ENCODE peak calls at places on chromosome 7, in ten cellular contexts. P, D, U, O, R, F, X, A, K and S are unnamed samples.

GRCh38 chr7:20441886-20442505 is 111.3 kb downstream of the ITGB8 start:
- DNase-seq in P (no peak), D (no peak), U (no peak), O (no peak), R (no peak), F (no peak), X (no peak), A (peak; percentile 6), K (no peak), S (peak; percentile 33)

GRCh38 chr7:99831595-99831994 is 3.8 kb downstream of the CYP3A43 start:
- DNase-seq in P (no peak), D (no peak), U (no peak), O (no peak), R (no peak), F (no peak), X (no peak), A (no peak), K (no peak), S (no peak)

GRCh38 chr7:129777993-129778769 is 166.7 kb downstream of the NRF1 start:
- DNase-seq in P (no peak), D (no peak), U (no peak), O (no peak), R (no peak), F (no peak), X (no peak), A (no peak), K (no peak), S (no peak)

GRCh38 chr7:618539-619355 is 99.1 kb upstream of the PDGFA start:
- DNase-seq in P (peak; percentile 75), D (no peak), U (no peak), O (peak; percentile 72), R (no peak), F (peak; percentile 62), X (no peak), A (no peak), K (no peak), S (no peak)

GRCh38 chr7:105734233-105734632 is 142.2 kb downstream of the ATXN7L1 start:
- DNase-seq in P (no peak), D (peak; percentile 19), U (no peak), O (no peak), R (no peak), F (no peak), X (no peak), A (no peak), K (no peak), S (no peak)

GRCh38 chr7:44261239-44261638 is 60.5 kb downstream of the YKT6 start:
- DNase-seq in P (no peak), D (no peak), U (no peak), O (no peak), R (no peak), F (no peak), X (no peak), A (no peak), K (no peak), S (no peak)

GRCh38 chr7:106047146-106047545 is 65.0 kb downstream of the SYPL1 start:
- DNase-seq in P (no peak), D (no peak), U (no peak), O (no peak), R (no peak), F (no peak), X (no peak), A (no peak), K (no peak), S (no peak)

GRCh38 chr7:4519819-4520520 is 162.1 kb upstream of the FOXK1 start:
- DNase-seq in P (no peak), D (no peak), U (no peak), O (no peak), R (no peak), F (no peak), X (no peak), A (no peak), K (no peak), S (no peak)

GRCh38 chr7:522071-522937 is 2.7 kb upstream of the PDGFA start:
- DNase-seq in P (no peak), D (peak; percentile 47), U (peak; percentile 66), O (peak; percentile 65), R (peak; percentile 81), F (peak; percentile 46), X (peak; percentile 40), A (peak; percentile 54), K (no peak), S (peak; percentile 31)

GRCh38 chr7:27148776-27149641 is 1.4 kb upstream of the HOXA6 start:
- DNase-seq in P (peak; percentile 74), D (no peak), U (no peak), O (peak; percentile 57), R (no peak), F (no peak), X (no peak), A (no peak), K (no peak), S (peak; percentile 37)

GRCh38 chr7:27149817-27150567 is 2.4 kb downstream of the HOXA3 start:
- DNase-seq in P (peak; percentile 59), D (peak; percentile 23), U (no peak), O (peak; percentile 40), R (no peak), F (no peak), X (no peak), A (no peak), K (no peak), S (no peak)

GRCh38 chr7:27146491-27147210 is 923 bp downstream of the HOXA6 start:
- DNase-seq in P (peak; percentile 24), D (no peak), U (no peak), O (peak; percentile 14), R (no peak), F (peak; percentile 6), X (no peak), A (no peak), K (no peak), S (no peak)

GRCh38 chr7:27147211-27148030 is at the start of gene HOXA6:
- DNase-seq in P (peak; percentile 80), D (peak; percentile 57), U (peak; percentile 46), O (peak; percentile 81), R (no peak), F (no peak), X (no peak), A (no peak), K (no peak), S (peak; percentile 42)

GRCh38 chr7:27148031-27148775 is 629 bp upstream of the HOXA6 start:
- DNase-seq in P (peak; percentile 68), D (peak; percentile 37), U (no peak), O (peak; percentile 77), R (no peak), F (no peak), X (no peak), A (no peak), K (no peak), S (peak; percentile 22)
- H3K4me3 ChIP-seq in P (peak overlapping the region; percentile 20), D (peak overlapping the region; percentile 43), U (peak overlapping the region; percentile 19), O (peak overlapping the region; percentile 73), R (no peak overlapping the region), F (peak overlapping the region; percentile 75), X (no peak overlapping the region), A (no peak overlapping the region), K (peak overlapping the region; percentile 33), S (peak overlapping the region; percentile 84)

DNA sequence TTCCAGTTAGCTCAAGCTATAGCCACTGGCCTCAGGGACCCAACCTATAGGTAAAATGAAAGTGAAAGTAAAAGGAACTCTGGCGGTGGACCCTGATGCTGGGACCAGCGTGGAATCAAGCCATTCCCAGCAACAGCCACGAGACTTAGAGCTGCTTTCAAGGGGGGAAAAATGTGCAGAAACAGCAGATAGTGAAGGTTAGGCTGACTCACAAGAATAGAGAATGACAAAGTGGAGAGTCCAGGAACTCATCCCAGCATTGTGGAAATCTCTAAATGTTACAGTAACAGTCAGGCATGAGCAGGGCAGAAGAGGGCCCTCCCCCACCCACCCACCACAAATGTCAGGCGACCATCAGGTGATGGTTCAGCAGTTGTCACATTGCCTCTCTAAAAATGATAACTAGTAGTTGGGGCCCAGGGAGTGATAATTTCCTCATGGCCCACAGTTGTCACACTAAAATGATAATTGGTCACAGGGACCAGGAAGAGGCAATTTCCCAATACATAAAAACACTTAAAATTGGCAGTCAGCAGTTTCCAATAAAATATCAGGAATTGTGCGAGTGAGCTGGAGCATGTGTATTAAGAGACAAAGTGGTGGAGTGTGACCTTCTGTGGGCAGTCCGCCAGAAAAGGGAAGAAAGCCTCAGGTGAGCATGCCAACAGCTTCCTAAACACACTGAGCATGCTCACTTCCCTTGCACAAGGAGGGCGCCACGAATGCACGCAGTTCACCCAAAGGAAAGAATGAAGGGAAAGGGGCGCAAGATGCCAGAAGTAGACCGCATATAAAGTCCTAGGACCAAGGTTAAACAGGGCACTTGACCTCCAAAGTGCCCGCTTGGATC is 129.8 kb upstream of the PPP1R3A start:
- DNase-seq in P (no peak), D (no peak), U (no peak), O (no peak), R (no peak), F (no peak), X (peak; percentile 1), A (peak; percentile 64), K (no peak), S (peak; percentile 11)
- H3K4me3 ChIP-seq in P (peak overlapping the region; percentile 4), D (no peak overlapping the region), U (no peak overlapping the region), O (no peak overlapping the region), R (no peak overlapping the region), F (peak overlapping the region; percentile 37), X (no peak overlapping the region), A (no peak overlapping the region), K (peak overlapping the region; percentile 24), S (peak overlapping the region; percentile 21)

DNA sequence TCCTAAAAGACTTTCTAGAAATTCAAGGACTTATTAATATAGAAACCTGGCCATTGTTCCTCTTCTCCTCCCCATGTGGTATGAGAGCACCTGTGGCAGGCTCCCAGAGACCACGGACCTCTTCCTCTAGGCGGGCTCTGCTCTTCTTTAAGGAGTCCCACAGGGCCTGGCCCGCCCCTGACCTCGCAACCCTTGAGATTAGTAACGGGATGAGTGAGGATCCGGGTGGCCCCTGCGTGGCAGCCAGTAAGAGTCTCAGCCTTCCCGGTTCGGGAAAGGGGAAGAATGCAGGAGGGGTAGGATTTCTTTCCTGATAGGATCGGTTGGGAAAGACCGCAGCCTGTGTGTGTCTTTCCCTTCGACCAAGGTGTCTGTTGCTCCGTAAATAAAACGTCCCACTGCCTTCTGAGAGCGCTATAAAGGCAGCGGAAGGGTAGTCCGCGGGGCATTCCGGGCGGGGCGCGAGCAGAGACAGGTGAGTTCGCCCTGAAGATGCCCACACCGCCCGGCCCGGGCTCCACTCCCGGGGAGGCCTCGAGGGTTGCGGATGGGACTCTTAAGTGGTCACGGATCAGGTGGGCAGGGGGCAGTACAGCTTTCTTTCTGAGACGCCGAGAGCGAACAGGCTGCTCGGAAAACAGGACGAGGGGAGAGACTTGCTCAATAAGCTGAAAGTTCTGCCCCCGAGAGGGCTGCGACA is at the start of gene SLC26A4:
- DNase-seq in P (peak; percentile 78), D (no peak), U (no peak), O (no peak), R (no peak), F (peak; percentile 50), X (no peak), A (no peak), K (no peak), S (no peak)
- H3K4me3 ChIP-seq in P (peak within 1 kb of the TSS; percentile 57), D (peak within 1 kb of the TSS; percentile 29), U (peak within 1 kb of the TSS; percentile 31), O (peak within 1 kb of the TSS; percentile 22), R (peak within 1 kb of the TSS; percentile 30), F (peak within 1 kb of the TSS; percentile 57), X (peak within 1 kb of the TSS; percentile 53), A (peak within 1 kb of the TSS; percentile 57), K (peak within 1 kb of the TSS; percentile 56), S (peak within 1 kb of the TSS; percentile 63)

GRCh38 chr7:5572439-5572838 is 148.8 kb upstream of the TNRC18 start:
- DNase-seq in P (no peak), D (no peak), U (no peak), O (no peak), R (no peak), F (no peak), X (peak; percentile 45), A (no peak), K (no peak), S (no peak)

GRCh38 chr7:5578441-5579024 is 154.9 kb upstream of the TNRC18 start:
- DNase-seq in P (no peak), D (no peak), U (no peak), O (no peak), R (no peak), F (no peak), X (no peak), A (no peak), K (no peak), S (no peak)

GRCh38 chr7:5574770-5575269 is 151.2 kb upstream of the TNRC18 start:
- DNase-seq in P (peak; percentile 76), D (no peak), U (no peak), O (no peak), R (peak; percentile 59), F (no peak), X (no peak), A (no peak), K (no peak), S (no peak)
- H3K4me3 ChIP-seq in P (no peak overlapping the region), D (no peak overlapping the region), U (no peak overlapping the region), O (no peak overlapping the region), R (no peak overlapping the region), F (no peak overlapping the region), X (no peak overlapping the region), A (peak overlapping the region; percentile 39), K (no peak overlapping the region), S (no peak overlapping the region)